ENCODE peak calls at places on chromosomes 3 and 15, in four cellular contexts. One of them, this sample, is unnamed.

GRCh38 chr3:72281551-72281950 is 496.6 kb upstream of the PROK2 start:
- DNase-seq in K562: no peak
- DNase-seq in GM12878: no peak
- DNase-seq in HepG2: no peak
- DNase-seq in this sample: no peak

GRCh38 chr15:52287114-52287513 is 8.5 kb downstream of the MYO5C start:
- DNase-seq in K562: no peak
- DNase-seq in GM12878: no peak
- DNase-seq in HepG2: no peak
- DNase-seq in this sample: no peak

GRCh38 chr15:46677491-46677890 is 1039.8 kb upstream of the SEMA6D start:
- DNase-seq in K562: no peak
- DNase-seq in GM12878: no peak
- DNase-seq in HepG2: no peak
- DNase-seq in this sample: no peak

GRCh38 chr15:58748787-58749531 is 548 bp downstream of the ADAM10 start:
- DNase-seq in K562: peak
- DNase-seq in GM12878: no peak
- DNase-seq in HepG2: peak
- DNase-seq in this sample: peak

GRCh38 chr3:151146071-151146730 is 56.8 kb downstream of the GPR171 start:
- DNase-seq in K562: peak
- DNase-seq in GM12878: peak
- DNase-seq in HepG2: peak
- DNase-seq in this sample: peak

GRCh38 chr3:107271787-107272387 is 105.4 kb upstream of the CCDC54 start:
- DNase-seq in K562: peak
- DNase-seq in GM12878: no peak
- DNase-seq in HepG2: peak
- DNase-seq in this sample: no peak

GRCh38 chr3:57228734-57229505 is 1.4 kb downstream of the APPL1 start:
- DNase-seq in K562: peak
- DNase-seq in GM12878: no peak
- DNase-seq in HepG2: no peak
- DNase-seq in this sample: no peak

GRCh38 chr15:73172508-73172907 is 120.2 kb downstream of the NEO1 start:
- DNase-seq in K562: no peak
- DNase-seq in GM12878: no peak
- DNase-seq in HepG2: no peak
- DNase-seq in this sample: no peak

GRCh38 chr3:29693863-29694262 is 413.0 kb downstream of the RBMS3 start:
- DNase-seq in K562: no peak
- DNase-seq in GM12878: no peak
- DNase-seq in HepG2: no peak
- DNase-seq in this sample: peak

GRCh38 chr3:61893840-61894566 is 332.6 kb downstream of the PTPRG start:
- DNase-seq in K562: no peak
- DNase-seq in GM12878: no peak
- DNase-seq in HepG2: no peak
- DNase-seq in this sample: no peak

DNA sequence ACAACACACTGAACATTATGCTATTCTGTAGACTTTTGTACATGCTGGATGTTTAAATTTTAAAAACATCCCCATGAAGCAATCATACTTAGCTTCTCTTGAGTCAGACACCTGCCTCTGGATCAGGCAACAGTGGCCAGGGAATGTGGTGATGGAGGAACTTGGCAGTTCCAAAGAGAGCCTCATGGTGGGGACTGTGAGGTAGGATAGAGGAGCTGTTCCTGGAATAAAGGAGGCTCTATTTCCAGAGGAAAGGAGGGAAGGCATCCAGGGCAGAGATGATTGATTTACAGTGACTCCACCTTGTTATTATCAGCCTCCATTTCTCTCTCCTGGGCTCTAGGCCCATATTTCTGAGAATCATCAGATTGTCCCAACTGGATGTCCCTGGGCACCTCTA is 35.0 kb upstream of the ABHD17C start:
- DNase-seq in K562: no peak
- DNase-seq in GM12878: no peak
- DNase-seq in HepG2: peak
- DNase-seq in this sample: peak
- TF ChIP-seq CTCF in K562: no peak
- TF ChIP-seq CTCF in GM12878: peak
- TF ChIP-seq CTCF in HepG2: peak
- TF ChIP-seq CTCF in this sample: peak

GRCh38 chr3:38028621-38029361 is 651 bp downstream of the PLCD1 start:
- DNase-seq in K562: no peak
- DNase-seq in GM12878: no peak
- DNase-seq in HepG2: no peak
- DNase-seq in this sample: peak

GRCh38 chr3:38030126-38031021 is 932 bp upstream of the PLCD1 start:
- DNase-seq in K562: peak
- DNase-seq in GM12878: no peak
- DNase-seq in HepG2: no peak
- DNase-seq in this sample: no peak

GRCh38 chr3:38031022-38031994 is 1.9 kb upstream of the PLCD1 start:
- DNase-seq in K562: no peak
- DNase-seq in GM12878: no peak
- DNase-seq in HepG2: no peak
- DNase-seq in this sample: no peak

GRCh38 chr3:38027466-38028465 is 1.7 kb downstream of the PLCD1 start:
- DNase-seq in K562: no peak
- DNase-seq in GM12878: no peak
- DNase-seq in HepG2: no peak
- DNase-seq in this sample: no peak

GRCh38 chr3:38029400-38030125 is at the start of gene PLCD1:
- DNase-seq in K562: peak
- DNase-seq in GM12878: no peak
- DNase-seq in HepG2: peak
- DNase-seq in this sample: peak
- TF ChIP-seq NR2C2 in K562: no peak
- TF ChIP-seq NR2C2 in GM12878: no peak
- TF ChIP-seq NR2C2 in HepG2: no peak
- TF ChIP-seq NR2C2 in this sample: no peak

DNA sequence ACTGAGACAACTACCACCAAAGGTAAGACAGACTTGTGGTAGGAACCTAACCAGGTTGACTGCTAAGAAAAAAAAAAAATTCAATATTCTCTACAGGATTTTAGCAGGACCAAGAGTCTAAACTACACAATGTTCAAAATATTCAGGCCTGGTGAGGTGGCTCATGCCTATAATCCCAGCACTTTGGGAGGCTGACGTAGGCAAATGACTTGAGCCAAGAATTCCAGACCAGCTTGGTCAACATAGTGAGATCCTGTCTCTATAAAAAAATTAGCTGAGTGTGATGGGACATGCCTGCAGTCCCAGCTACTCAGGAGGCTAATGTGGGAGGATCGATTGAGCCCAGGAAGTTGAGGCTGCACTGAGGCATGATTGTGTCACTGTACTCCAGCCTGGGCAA is 341.6 kb upstream of the WNT5A start:
- DNase-seq in K562: no peak
- DNase-seq in GM12878: no peak
- DNase-seq in HepG2: no peak
- DNase-seq in this sample: no peak
- TF ChIP-seq CREB1 in K562: no peak
- TF ChIP-seq CREB1 in GM12878: no peak
- TF ChIP-seq CREB1 in HepG2: no peak
- TF ChIP-seq CREB1 in this sample: no peak

DNA sequence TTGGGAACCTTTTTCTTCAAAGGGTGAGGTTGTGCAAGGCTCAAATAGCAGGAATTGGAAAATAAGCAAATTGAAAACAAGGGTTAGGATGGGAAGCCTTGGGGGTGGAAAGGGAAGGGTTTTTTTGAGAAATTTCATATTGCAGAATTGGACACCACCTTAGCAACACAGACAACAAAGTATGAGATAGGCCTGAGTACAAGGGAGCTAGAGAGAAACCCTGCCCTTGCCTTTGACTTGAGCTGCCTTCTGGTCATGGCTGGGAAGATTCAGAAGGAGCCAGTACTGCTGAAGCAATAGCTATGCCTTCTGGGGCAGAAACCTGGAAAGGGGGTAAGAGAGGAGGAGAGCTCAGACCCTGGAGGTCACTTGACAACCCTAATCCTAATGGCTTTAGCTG is 445.6 kb downstream of the ERC2 start:
- DNase-seq in K562: no peak
- DNase-seq in GM12878: no peak
- DNase-seq in HepG2: no peak
- DNase-seq in this sample: no peak
- TF ChIP-seq CTCF in K562: no peak
- TF ChIP-seq CTCF in GM12878: no peak
- TF ChIP-seq CTCF in HepG2: no peak
- TF ChIP-seq CTCF in this sample: no peak

This sample was measured in WTC11.